ENCODE peak calls at places on chromosomes 13 and 19, in seven cellular contexts. D is thyroid gland, M is uterus, Z is neuronal stem cell, V is IMR-90, C is tibial nerve, K is psoas muscle. T is an unnamed sample. For H3K27me3 and H3K9me3, the result is how much of the 10 kb centered on the place peaks cover.

GRCh38 chr13:98475521-98475920 is 101.4 kb downstream of the STK24 start:
- DNase-seq in D (no peak), M (no peak), Z (peak), V (no peak), C (no peak), K (no peak), T (no peak)

GRCh38 chr19:42634409-42635232 is 39.9 kb upstream of the CEACAM8 start:
- DNase-seq in D (peak), M (no peak), Z (no peak), V (peak), C (no peak), K (no peak), T (no peak)

GRCh38 chr19:40191836-40192646 is 815 bp downstream of the MAP3K10 start:
- DNase-seq in D (peak), M (peak), Z (peak), V (peak), C (no peak), K (peak), T (no peak)

GRCh38 chr13:113608246-113608635 is 23.7 kb downstream of the TFDP1 start:
- DNase-seq in D (no peak), M (no peak), Z (no peak), V (no peak), C (no peak), K (no peak), T (no peak)

GRCh38 chr13:21203132-21203531 is 26.7 kb downstream of the MRPL57 start:
- DNase-seq in D (no peak), M (no peak), Z (no peak), V (peak), C (no peak), K (no peak), T (no peak)

GRCh38 chr19:46493236-46494114 is 2.2 kb downstream of the PNMA8B start:
- DNase-seq in D (peak), M (peak), Z (no peak), V (no peak), C (no peak), K (peak), T (no peak)

GRCh38 chr19:14059652-14060155 is 2.2 kb downstream of the PALM3 start:
- DNase-seq in D (no peak), M (no peak), Z (no peak), V (no peak), C (no peak), K (no peak), T (no peak)

GRCh38 chr13:66689037-66689619 is 541.0 kb downstream of the PCDH9 start:
- DNase-seq in D (no peak), M (no peak), Z (no peak), V (no peak), C (no peak), K (no peak), T (no peak)

GRCh38 chr13:23567792-23568480 is 2.3 kb upstream of the TNFRSF19 start:
- DNase-seq in D (no peak), M (no peak), Z (peak), V (no peak), C (no peak), K (no peak), T (no peak)

GRCh38 chr13:76210262-76210661 is 574.1 kb downstream of the LMO7 start:
- DNase-seq in D (peak), M (no peak), Z (no peak), V (no peak), C (no peak), K (no peak), T (peak)

GRCh38 chr19:57887195-57887941 is 1.5 kb downstream of the ZNF814 start:
- DNase-seq in D (peak), M (no peak), Z (peak), V (no peak), C (no peak), K (no peak), T (no peak)

GRCh38 chr19:15457701-15458484 is 6.5 kb downstream of the RASAL3 start:
- DNase-seq in D (no peak), M (no peak), Z (no peak), V (no peak), C (no peak), K (no peak), T (no peak)
- H3K27me3 ChIP-seq in D (under half), M (under half), Z (under half), V (under half), C (half or more), K (under half), T (under half)

GRCh38 chr13:42345367-42345766 is 73.4 kb downstream of the AKAP11 start:
- DNase-seq in D (no peak), M (no peak), Z (no peak), V (no peak), C (no peak), K (no peak), T (no peak)

GRCh38 chr13:42350141-42350540 is 78.2 kb downstream of the AKAP11 start:
- DNase-seq in D (no peak), M (no peak), Z (no peak), V (no peak), C (no peak), K (no peak), T (no peak)

GRCh38 chr13:42354246-42355117 is 82.5 kb downstream of the AKAP11 start:
- DNase-seq in D (no peak), M (no peak), Z (no peak), V (peak), C (no peak), K (no peak), T (no peak)

GRCh38 chr13:42348576-42348975 is 76.6 kb downstream of the AKAP11 start:
- DNase-seq in D (no peak), M (no peak), Z (no peak), V (no peak), C (no peak), K (no peak), T (no peak)
- H3K9me3 ChIP-seq in D (under half), M (under half), Z (under half), V (under half), C (under half), K (under half), T (under half)

DNA sequence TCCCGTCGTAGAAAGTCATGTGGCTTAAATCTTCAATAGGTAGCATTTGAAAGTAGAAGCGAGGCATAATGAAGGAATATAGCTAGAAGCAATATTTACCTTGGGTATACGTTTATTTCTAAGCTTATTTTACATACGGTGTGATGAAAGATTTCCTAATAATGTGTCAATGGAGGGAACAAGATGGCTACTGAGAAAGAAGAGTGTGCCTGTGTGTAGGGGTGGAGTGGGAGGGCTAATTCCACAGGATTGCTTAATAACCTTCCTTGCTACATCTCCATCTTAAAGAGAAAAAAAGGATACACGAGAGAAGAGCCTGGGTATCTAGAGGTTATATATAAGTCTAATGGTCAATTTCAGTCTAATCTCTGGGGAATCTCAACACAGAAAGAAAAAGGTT is 2.0 kb downstream of the SPART start:
- DNase-seq in D (no peak), M (no peak), Z (no peak), V (peak), C (no peak), K (no peak), T (no peak)
- H3K4me3 ChIP-seq in D (no peak), M (peak), Z (no peak), V (no peak), C (peak), K (peak), T (no peak)

GRCh38 chr13:109172099-109172498 is 542.7 kb downstream of the MYO16 start:
- DNase-seq in D (no peak), M (no peak), Z (no peak), V (no peak), C (no peak), K (no peak), T (no peak)
- H3K27me3 ChIP-seq in D (under half), M (under half), Z (under half), V (under half), C (under half), K (under half), T (under half)

GRCh38 chr13:57858376-57858775 is 226.8 kb downstream of the PCDH17 start:
- DNase-seq in D (no peak), M (no peak), Z (no peak), V (no peak), C (no peak), K (no peak), T (no peak)

GRCh38 chr13:57865600-57866294 is 234.2 kb downstream of the PCDH17 start:
- DNase-seq in D (no peak), M (no peak), Z (no peak), V (no peak), C (no peak), K (no peak), T (no peak)

GRCh38 chr13:57857945-57858344 is 226.4 kb downstream of the PCDH17 start:
- DNase-seq in D (no peak), M (no peak), Z (no peak), V (no peak), C (no peak), K (no peak), T (no peak)

DNA sequence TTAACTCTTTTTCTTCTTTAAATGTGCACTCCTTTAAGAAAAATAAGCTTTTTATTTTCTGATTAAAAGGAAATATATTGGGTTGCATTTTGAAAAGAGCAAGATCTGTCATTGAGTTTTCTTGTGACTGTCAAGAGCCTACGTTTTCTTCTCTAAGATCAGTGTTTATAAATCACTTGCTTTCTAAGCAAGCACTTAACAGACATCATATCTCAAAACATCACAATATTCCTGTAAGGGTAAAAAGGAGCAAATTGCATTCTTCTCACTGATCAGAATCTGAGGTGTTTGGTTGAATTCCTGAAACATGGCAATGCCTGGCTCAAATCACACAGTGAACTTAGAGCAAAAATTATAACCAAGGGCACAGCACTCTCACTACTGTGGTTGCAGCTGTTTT is 231.3 kb downstream of the PCDH17 start:
- DNase-seq in D (no peak), M (no peak), Z (no peak), V (no peak), C (no peak), K (no peak), T (no peak)
- H3K9me3 ChIP-seq in D (under half), M (under half), Z (under half), V (under half), C (under half), K (under half), T (under half)

GRCh38 chr19:37537391-37537947 is 30.7 kb downstream of the ZNF793 start:
- DNase-seq in D (no peak), M (no peak), Z (no peak), V (no peak), C (no peak), K (no peak), T (no peak)
- H3K4me3 ChIP-seq in D (no peak), M (no peak), Z (peak), V (no peak), C (no peak), K (no peak), T (no peak)

GRCh38 chr13:51618626-51619025 is 34.4 kb downstream of the WDFY2 start:
- DNase-seq in D (peak), M (no peak), Z (no peak), V (no peak), C (no peak), K (no peak), T (no peak)

GRCh38 chr13:51623473-51623872 is 39.2 kb downstream of the WDFY2 start:
- DNase-seq in D (no peak), M (no peak), Z (no peak), V (no peak), C (no peak), K (no peak), T (no peak)

GRCh38 chr13:51621597-51621996 is 37.3 kb downstream of the WDFY2 start:
- DNase-seq in D (no peak), M (no peak), Z (no peak), V (no peak), C (no peak), K (no peak), T (no peak)

GRCh38 chr13:51619614-51620013 is 35.4 kb downstream of the WDFY2 start:
- DNase-seq in D (no peak), M (no peak), Z (no peak), V (peak), C (no peak), K (no peak), T (no peak)

DNA sequence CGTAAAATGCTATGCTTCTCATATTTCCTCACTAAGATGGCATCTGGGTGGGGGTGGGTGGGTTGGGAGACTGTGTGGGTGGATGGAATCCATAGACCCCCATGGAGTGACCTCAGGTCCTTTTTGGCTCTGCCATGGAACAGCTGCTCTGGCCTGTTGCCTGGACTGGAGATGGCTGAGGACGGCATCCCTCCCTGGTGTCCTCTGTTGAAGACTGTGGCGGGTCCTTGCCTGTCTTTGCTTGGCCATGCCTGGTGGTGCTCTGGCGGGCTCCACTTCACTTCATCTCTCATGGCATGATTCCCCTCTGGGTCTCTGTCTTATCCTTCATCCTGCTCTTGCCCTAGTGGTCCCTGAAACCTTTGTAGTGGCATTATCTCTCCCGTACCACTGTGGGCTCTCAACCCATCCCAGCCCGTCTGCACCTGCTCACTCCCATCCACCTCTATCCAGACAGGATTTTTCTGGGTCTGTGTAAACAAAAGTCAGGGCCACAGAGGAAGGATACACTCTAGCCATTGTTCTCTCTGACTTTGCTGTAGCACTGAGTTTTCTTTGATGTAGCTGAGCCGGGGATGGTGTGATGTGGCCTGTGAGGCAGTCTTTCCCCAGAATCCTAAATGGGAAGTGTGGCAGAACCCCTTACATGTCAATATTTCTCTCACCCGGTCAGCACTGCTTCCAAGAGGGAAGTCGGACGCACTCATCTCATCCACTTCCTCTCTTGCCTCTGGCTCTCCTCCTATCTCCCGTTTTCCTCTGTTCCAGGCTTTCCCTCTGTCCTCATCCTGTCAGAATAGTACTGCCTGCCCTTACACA is 36.1 kb downstream of the WDFY2 start:
- DNase-seq in D (no peak), M (peak), Z (no peak), V (no peak), C (no peak), K (peak), T (no peak)
- H3K27me3 ChIP-seq in D (under half), M (under half), Z (under half), V (under half), C (under half), K (under half), T (under half)

DNA sequence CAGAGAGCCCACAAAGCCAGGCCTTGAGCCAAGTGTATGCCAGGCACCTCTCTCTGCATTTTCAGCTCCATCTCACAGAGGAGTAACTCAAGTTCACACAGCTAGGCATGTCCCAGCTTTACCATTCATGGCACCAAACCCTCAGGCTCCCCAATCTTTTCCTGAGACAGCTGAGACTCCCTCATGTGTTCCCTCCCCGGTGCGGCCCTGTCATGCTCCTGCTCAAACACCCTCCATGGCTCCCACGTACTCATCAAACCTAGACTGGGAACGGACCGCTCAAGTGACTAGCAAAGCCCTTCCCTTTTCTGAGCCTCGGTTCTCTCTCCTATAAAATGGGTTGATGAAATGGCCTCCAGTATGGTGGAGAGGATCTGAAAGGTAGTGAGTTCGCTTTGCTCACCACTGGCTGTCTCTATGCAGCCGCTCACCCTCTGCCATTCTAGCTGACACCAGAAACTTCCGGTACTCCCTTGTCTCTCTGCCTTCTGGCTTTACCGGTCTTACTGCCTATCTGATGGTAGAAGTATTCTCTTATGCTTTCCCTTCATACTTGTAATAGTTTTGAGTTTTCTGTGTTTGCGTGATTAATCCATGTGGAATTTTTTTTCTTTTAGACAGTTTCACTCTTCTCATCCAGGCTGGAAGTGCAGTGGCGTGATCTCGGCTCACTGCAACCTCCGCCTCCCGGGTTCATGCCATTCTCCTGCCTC is 7.8 kb upstream of the SLC44A2 start:
- DNase-seq in D (no peak), M (no peak), Z (no peak), V (peak), C (no peak), K (no peak), T (no peak)
- H3K9me3 ChIP-seq in D (under half), M (under half), Z (under half), V (under half), C (under half), K (under half), T (under half)